ENCODE peak calls at places on chromosomes 12 and 14, in five cellular contexts. Y is nephron progenitor cell, G is BE2C, A is upper lobe of left lung, C is psoas muscle. Q is an unnamed sample.

GRCh38 chr12:105580841-105581352 is 250.4 kb downstream of the C12orf75 start:
- DNase-seq in Y (peak; percentile 8), G (no peak), A (no peak), C (no peak), Q (peak; percentile 48)

GRCh38 chr14:80940146-80940545 is 1.4 kb downstream of the CEP128 start:
- DNase-seq in Y (no peak), G (no peak), A (no peak), C (no peak), Q (no peak)

GRCh38 chr12:2115101-2115845 is 62.5 kb downstream of the CACNA1C start:
- DNase-seq in Y (no peak), G (no peak), A (peak; percentile 81), C (no peak), Q (no peak)

GRCh38 chr14:52026921-52027320 is 37.6 kb downstream of the RTRAF start:
- DNase-seq in Y (no peak), G (no peak), A (peak; percentile 38), C (no peak), Q (no peak)

GRCh38 chr12:42473130-42473529 is 116.4 kb downstream of the PRICKLE1 start:
- DNase-seq in Y (no peak), G (no peak), A (no peak), C (no peak), Q (peak; percentile 55)

GRCh38 chr12:42862055-42862454 is 272.5 kb upstream of the PRICKLE1 start:
- DNase-seq in Y (no peak), G (no peak), A (no peak), C (no peak), Q (peak; percentile 2)

GRCh38 chr12:95608252-95609033 is 57.2 kb upstream of the USP44 start:
- DNase-seq in Y (no peak), G (no peak), A (no peak), C (peak; percentile 65), Q (peak; percentile 89)

GRCh38 chr12:39883411-39883810 is 222.5 kb downstream of the SLC2A13 start:
- DNase-seq in Y (no peak), G (no peak), A (no peak), C (no peak), Q (no peak)

GRCh38 chr12:127162307-127162706 is 1104.7 kb upstream of the TMEM132C start:
- DNase-seq in Y (no peak), G (no peak), A (no peak), C (no peak), Q (peak; percentile 16)

GRCh38 chr12:79143803-79144202 is 279.2 kb downstream of the SYT1 start:
- DNase-seq in Y (no peak), G (no peak), A (no peak), C (no peak), Q (no peak)

GRCh38 chr12:22683131-22683530 is 58.2 kb downstream of the ETNK1 start:
- DNase-seq in Y (no peak), G (no peak), A (no peak), C (no peak), Q (no peak)

GRCh38 chr14:89418452-89418851 is 1.4 kb upstream of the FOXN3 start:
- DNase-seq in Y (peak; percentile 15), G (peak; percentile 62), A (no peak), C (no peak), Q (no peak)

GRCh38 chr14:103775506-103775905 is 59.9 kb downstream of the ZFYVE21 start:
- DNase-seq in Y (no peak), G (no peak), A (no peak), C (no peak), Q (no peak)

GRCh38 chr14:103770500-103770899 is 54.9 kb downstream of the ZFYVE21 start:
- DNase-seq in Y (no peak), G (no peak), A (no peak), C (no peak), Q (no peak)

GRCh38 chr14:103772078-103772712 is 56.6 kb downstream of the ZFYVE21 start:
- DNase-seq in Y (no peak), G (no peak), A (no peak), C (no peak), Q (no peak)

GRCh38 chr14:103767306-103767894 is 51.8 kb downstream of the ZFYVE21 start:
- DNase-seq in Y (no peak), G (no peak), A (no peak), C (no peak), Q (no peak)

DNA sequence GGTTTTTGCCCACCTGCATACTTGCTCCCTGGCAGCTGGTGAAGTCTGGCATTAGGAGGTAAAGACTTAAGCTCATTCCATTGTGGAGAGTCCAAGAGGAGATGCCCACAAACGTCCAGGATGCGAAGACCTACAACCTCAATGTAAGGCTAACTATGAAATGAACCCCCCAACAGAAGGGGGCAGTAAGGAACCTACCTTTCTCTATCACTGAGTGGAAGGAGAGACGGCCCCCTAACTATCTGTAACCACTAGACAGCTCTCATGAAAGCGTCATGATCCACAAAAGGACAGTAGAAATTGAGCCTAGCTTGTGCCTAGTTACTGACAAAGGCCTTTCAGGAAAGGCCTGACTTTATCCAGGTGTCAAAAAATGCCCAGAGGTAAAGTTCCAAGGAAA is 55.3 kb downstream of the ZFYVE21 start:
- DNase-seq in Y (no peak), G (no peak), A (no peak), C (no peak), Q (peak; percentile 7)
- TF ChIP-seq CTCF in Y (no peak), G (peak; percentile 30), A (no peak), C (no peak), Q (no peak)

DNA sequence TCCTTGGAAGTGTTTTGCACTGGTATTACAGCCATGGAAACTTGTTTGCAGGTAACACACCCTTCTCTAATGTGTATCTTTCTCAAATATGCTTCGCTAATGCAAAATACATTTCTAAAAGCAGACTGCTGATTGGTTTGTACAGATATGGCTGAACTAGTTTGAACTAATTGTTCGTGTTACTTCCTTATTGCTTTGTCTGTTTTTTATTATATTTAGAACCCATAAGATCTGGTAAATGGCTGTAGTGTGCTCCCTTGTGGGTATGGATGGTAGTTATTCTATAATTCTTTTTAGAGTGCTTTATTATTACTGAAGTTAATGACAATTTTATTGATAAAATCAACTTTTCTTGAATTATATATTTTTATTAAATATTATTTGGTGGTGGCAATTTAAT is 53.0 kb downstream of the ATF7IP start:
- DNase-seq in Y (no peak), G (no peak), A (no peak), C (no peak), Q (peak; percentile 33)
- TF ChIP-seq CTCF in Y (no peak), G (peak; percentile 43), A (peak; percentile 44), C (peak; percentile 36), Q (no peak)

GRCh38 chr12:47818382-47818700 is 1.4 kb downstream of the HDAC7 start:
- DNase-seq in Y (no peak), G (no peak), A (no peak), C (no peak), Q (no peak)

GRCh38 chr12:47818007-47818376 is 1.7 kb downstream of the HDAC7 start:
- DNase-seq in Y (no peak), G (no peak), A (no peak), C (no peak), Q (no peak)

GRCh38 chr12:47818701-47819543 is 781 bp downstream of the HDAC7 start:
- DNase-seq in Y (peak; percentile 69), G (peak; percentile 39), A (peak; percentile 94), C (peak; percentile 87), Q (no peak)

GRCh38 chr12:47816646-47817271 is 2.9 kb downstream of the HDAC7 start:
- DNase-seq in Y (no peak), G (peak; percentile 44), A (peak; percentile 17), C (peak; percentile 48), Q (no peak)

DNA sequence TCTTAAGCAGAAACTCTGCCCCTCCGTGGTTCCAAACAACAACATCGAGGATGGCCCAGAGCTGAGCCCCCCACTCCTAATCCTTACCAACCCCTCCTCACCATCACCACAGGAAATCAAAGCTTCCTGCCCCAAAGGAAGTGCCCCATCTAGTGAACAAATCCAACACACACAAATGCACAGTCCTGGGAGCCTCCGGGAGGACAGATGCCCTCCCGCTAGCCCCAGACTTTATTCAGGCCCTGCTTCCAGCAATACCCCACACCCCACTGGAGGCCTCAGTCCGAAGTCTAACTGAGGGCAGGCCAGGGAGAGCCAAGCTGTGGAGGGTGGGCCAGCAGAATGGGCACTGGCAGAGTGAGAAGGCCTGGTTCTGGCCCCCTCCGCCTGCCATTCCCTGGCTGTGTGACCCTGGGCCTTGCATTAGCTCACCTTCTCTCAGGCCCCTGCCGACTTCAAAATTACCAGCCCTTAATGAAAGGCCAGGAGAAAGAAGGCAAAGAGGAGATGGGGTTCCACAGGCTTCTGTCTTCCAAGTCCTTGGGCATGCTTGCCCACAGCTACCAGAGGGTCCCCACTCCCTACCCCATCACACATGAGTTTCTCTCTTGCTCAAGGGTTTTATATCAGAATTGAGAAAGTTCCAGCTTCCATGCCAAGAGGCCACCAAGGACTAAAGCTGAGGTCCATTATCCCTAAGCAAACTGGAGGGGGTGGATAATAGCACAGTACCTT is 2.3 kb downstream of the HDAC7 start:
- DNase-seq in Y (no peak), G (no peak), A (peak; percentile 17), C (peak; percentile 43), Q (no peak)
- TF ChIP-seq CTCF in Y (no peak), G (peak; percentile 32), A (no peak), C (no peak), Q (no peak)

DNA sequence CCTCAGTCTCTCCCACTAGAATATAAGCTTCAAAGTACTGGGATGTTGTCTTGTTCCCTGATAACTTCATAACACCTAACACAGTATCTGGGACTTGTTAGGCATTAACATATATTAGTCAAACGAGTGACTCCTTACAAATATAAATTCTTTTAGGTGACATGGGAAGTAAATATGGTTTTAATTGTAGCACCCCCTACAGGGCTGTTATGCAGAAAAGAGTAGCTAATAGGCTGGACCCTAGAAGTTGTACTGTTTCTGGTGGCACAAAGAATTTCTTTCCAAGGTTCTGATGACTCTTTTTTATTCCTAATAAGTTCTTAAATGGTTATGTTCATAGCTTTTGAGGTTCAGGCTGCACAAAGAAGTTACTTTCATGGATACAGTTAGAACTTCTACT is 29.8 kb downstream of the GPATCH2L start:
- DNase-seq in Y (no peak), G (no peak), A (no peak), C (no peak), Q (peak; percentile 14)
- TF ChIP-seq CTCF in Y (peak; percentile 14), G (peak; percentile 38), A (no peak), C (no peak), Q (no peak)

Q was measured in epithelial cell of esophagus.